ENCODE peak calls at places on chromosome 14, in nine cellular contexts. X, T, Q, H, V, B, M, L and W are unnamed samples.

GRCh38 chr14:33693237-33693636 is 257.6 kb downstream of the EGLN3 start:
- DNase-seq in B (no peak), H (no peak), V (no peak), L (no peak), Q (peak), M (no peak), X (no peak), T (no peak), W (no peak)

GRCh38 chr14:68926236-68926635 is 52.9 kb downstream of the ACTN1 start:
- DNase-seq in Q (no peak), T (no peak), L (no peak), M (no peak), X (no peak), H (no peak), B (no peak), V (no peak), W (no peak)

GRCh38 chr14:35435177-35435576 is 30.6 kb upstream of the NFKBIA start:
- DNase-seq in Q (peak), X (no peak), B (no peak), V (no peak), L (no peak), M (no peak), H (peak), T (no peak), W (no peak)

GRCh38 chr14:77212933-77213656 is 31.5 kb downstream of the TMEM63C start:
- DNase-seq in M (peak), H (no peak), T (peak), X (peak), B (peak), L (no peak), V (no peak), Q (peak), W (peak)

GRCh38 chr14:78254911-78255431 is 84.8 kb downstream of the NRXN3 start:
- DNase-seq in H (no peak), L (no peak), M (no peak), V (no peak), X (peak), B (no peak), T (no peak), Q (peak), W (no peak)

GRCh38 chr14:58239259-58240210 is 5.1 kb upstream of the PSMA3 start:
- DNase-seq in M (peak), Q (peak), T (peak), L (peak), V (peak), B (peak), X (peak), H (peak), W (peak)

GRCh38 chr14:71430321-71431168 is 501.7 kb upstream of the RGS6 start:
- DNase-seq in H (no peak), T (no peak), X (no peak), V (no peak), M (no peak), L (no peak), B (no peak), Q (no peak), W (no peak)

GRCh38 chr14:103113774-103114173 is 9.5 kb upstream of the TNFAIP2 start:
- DNase-seq in Q (no peak), X (no peak), T (no peak), L (no peak), M (no peak), B (no peak), V (no peak), H (no peak), W (no peak)

GRCh38 chr14:70651522-70651921 is 9.8 kb downstream of the TTC9 start:
- DNase-seq in X (no peak), V (no peak), H (no peak), Q (no peak), T (no peak), L (no peak), B (no peak), M (no peak), W (no peak)

GRCh38 chr14:89990218-89990617 is 34.5 kb downstream of the TDP1 start:
- DNase-seq in B (no peak), T (no peak), L (no peak), Q (no peak), H (no peak), V (no peak), M (no peak), X (no peak), W (no peak)

GRCh38 chr14:83974647-83975163 is 1555.2 kb upstream of the FLRT2 start:
- DNase-seq in T (no peak), M (no peak), V (no peak), B (no peak), L (no peak), X (no peak), Q (no peak), H (no peak), W (no peak)

GRCh38 chr14:31228533-31228932 is 20.9 kb upstream of the HECTD1 start:
- DNase-seq in V (no peak), Q (no peak), B (no peak), L (no peak), T (no peak), H (no peak), M (no peak), X (no peak), W (no peak)

GRCh38 chr14:81868172-81868571 is 334.5 kb upstream of the SEL1L start:
- DNase-seq in V (no peak), B (no peak), L (no peak), H (no peak), M (peak), Q (no peak), X (no peak), T (no peak), W (no peak)

GRCh38 chr14:67675219-67675582 is 769 bp upstream of the VTI1B start:
- DNase-seq in T (no peak), L (no peak), B (no peak), M (no peak), H (no peak), Q (no peak), X (no peak), V (no peak), W (no peak)